ENCODE peak calls at places on chromosomes 6 and 20, in four cellular contexts. G, A, Q and Y are unnamed samples.

GRCh38 chr20:6766433-6766832 is 1.1 kb upstream of the BMP2 start:
- DNase-seq in G (no peak), A (no peak), Q (no peak), Y (no peak)

GRCh38 chr6:128713461-128713860 is 169.5 kb upstream of the LAMA2 start:
- DNase-seq in G (no peak), A (no peak), Q (peak; percentile 11), Y (no peak)

GRCh38 chr20:33130553-33130952 is 37.4 kb upstream of the BPIFA2 start:
- DNase-seq in G (no peak), A (peak; percentile 68), Q (no peak), Y (no peak)

GRCh38 chr20:57881466-57882405 is 171.9 kb upstream of the PMEPA1 start:
- DNase-seq in G (no peak), A (no peak), Q (no peak), Y (no peak)

GRCh38 chr6:22248513-22249308 is 48.1 kb downstream of the PRL start:
- DNase-seq in G (no peak), A (peak; percentile 40), Q (peak; percentile 79), Y (peak; percentile 93)

GRCh38 chr20:63086421-63087235 is 79.9 kb upstream of the BHLHE23 start:
- DNase-seq in G (no peak), A (no peak), Q (no peak), Y (no peak)

GRCh38 chr20:10578607-10579006 is 95.2 kb downstream of the JAG1 start:
- DNase-seq in G (no peak), A (peak; percentile 61), Q (peak; percentile 72), Y (peak; percentile 80)

GRCh38 chr6:130159876-130160415 is 62.8 kb downstream of the SAMD3 start:
- DNase-seq in G (no peak), A (no peak), Q (no peak), Y (no peak)

GRCh38 chr6:155066371-155066770 is 71.3 kb downstream of the TIAM2 start:
- DNase-seq in G (no peak), A (no peak), Q (peak; percentile 63), Y (no peak)

GRCh38 chr20:5890773-5891441 is 59.4 kb downstream of the TRMT6 start:
- DNase-seq in G (no peak), A (no peak), Q (no peak), Y (no peak)

GRCh38 chr20:5557123-5557522 is 193.1 kb upstream of the SHLD1 start:
- DNase-seq in G (peak; percentile 12), A (peak; percentile 18), Q (peak; percentile 68), Y (no peak)

GRCh38 chr6:139369068-139369467 is 5.4 kb downstream of the CITED2 start:
- DNase-seq in G (no peak), A (no peak), Q (no peak), Y (no peak)

GRCh38 chr20:2508631-2509467 is at the start of gene ZNF343:
- DNase-seq in G (peak; percentile 57), A (peak; percentile 84), Q (peak; percentile 81), Y (peak; percentile 61)

GRCh38 chr20:51382111-51382985 is 160.2 kb downstream of the NFATC2 start:
- DNase-seq in G (no peak), A (no peak), Q (no peak), Y (no peak)

GRCh38 chr6:95572098-95572497 is 5.2 kb upstream of the MANEA start:
- DNase-seq in G (no peak), A (no peak), Q (no peak), Y (no peak)

GRCh38 chr6:158970640-158971291 is 29.2 kb downstream of the RSPH3 start:
- DNase-seq in G (no peak), A (no peak), Q (no peak), Y (no peak)

GRCh38 chr20:45970646-45971424 is 1.2 kb downstream of the ZNF335 start:
- DNase-seq in G (no peak), A (no peak), Q (peak; percentile 18), Y (no peak)

GRCh38 chr6:100459291-100459690 is 5.4 kb downstream of the SIM1 start:
- DNase-seq in G (no peak), A (no peak), Q (no peak), Y (no peak)

GRCh38 chr20:59560588-59561227 is 43.6 kb upstream of the PHACTR3 start:
- DNase-seq in G (no peak), A (no peak), Q (peak; percentile 8), Y (peak; percentile 17)

GRCh38 chr20:20085071-20085470 is 32.7 kb downstream of the CFAP61 start:
- DNase-seq in G (no peak), A (no peak), Q (no peak), Y (no peak)

GRCh38 chr6:86511962-86512361 is 425.4 kb upstream of the HTR1E start:
- DNase-seq in G (no peak), A (no peak), Q (no peak), Y (no peak)

GRCh38 chr6:81436990-81437389 is 315.5 kb downstream of the TENT5A start:
- DNase-seq in G (no peak), A (no peak), Q (no peak), Y (no peak)

GRCh38 chr6:134230087-134230717 is 87.7 kb downstream of the SGK1 start:
- DNase-seq in G (no peak), A (no peak), Q (no peak), Y (no peak)

GRCh38 chr6:113094781-113095180 is 747.7 kb downstream of the RFPL4B start:
- DNase-seq in G (no peak), A (no peak), Q (peak; percentile 27), Y (no peak)

GRCh38 chr20:62947532-62948300 is 4.8 kb upstream of the SLC17A9 start:
- DNase-seq in G (no peak), A (no peak), Q (no peak), Y (no peak)